ENCODE peak calls at places on chromosomes 11 and 22, in eight cellular contexts. One of them, this sample, is unnamed.

GRCh38 chr22:23565288-23565941 is 14.7 kb downstream of the IGLL1 start:
- DNase-seq in heart right ventricle: no peak
- DNase-seq in A549: no peak
- DNase-seq in AG09309: no peak
- DNase-seq in GM23248: no peak
- DNase-seq in gastrocnemius medialis: no peak
- DNase-seq in testis: no peak
- DNase-seq in stomach: no peak
- DNase-seq in this sample: peak; percentile 33

GRCh38 chr11:17135934-17136683 is 58.6 kb upstream of the RPS13 start:
- DNase-seq in heart right ventricle: no peak
- DNase-seq in A549: no peak
- DNase-seq in AG09309: no peak
- DNase-seq in GM23248: no peak
- DNase-seq in gastrocnemius medialis: no peak
- DNase-seq in testis: no peak
- DNase-seq in stomach: no peak
- DNase-seq in this sample: peak; percentile 9

GRCh38 chr11:27410301-27410700 is 47.3 kb upstream of the CCDC34 start:
- DNase-seq in heart right ventricle: no peak
- DNase-seq in A549: no peak
- DNase-seq in AG09309: no peak
- DNase-seq in GM23248: no peak
- DNase-seq in gastrocnemius medialis: no peak
- DNase-seq in testis: no peak
- DNase-seq in stomach: no peak
- DNase-seq in this sample: no peak

GRCh38 chr11:124625504-124626168 is 3.0 kb downstream of the TBRG1 start:
- DNase-seq in heart right ventricle: no peak
- DNase-seq in A549: no peak
- DNase-seq in AG09309: no peak
- DNase-seq in GM23248: no peak
- DNase-seq in gastrocnemius medialis: no peak
- DNase-seq in testis: no peak
- DNase-seq in stomach: no peak
- DNase-seq in this sample: no peak

GRCh38 chr11:69953356-69953755 is 124.8 kb upstream of the ANO1 start:
- DNase-seq in heart right ventricle: no peak
- DNase-seq in A549: no peak
- DNase-seq in AG09309: no peak
- DNase-seq in GM23248: no peak
- DNase-seq in gastrocnemius medialis: no peak
- DNase-seq in testis: no peak
- DNase-seq in stomach: no peak
- DNase-seq in this sample: no peak

GRCh38 chr11:95750101-95750500 is 39.5 kb downstream of the FAM76B start:
- DNase-seq in heart right ventricle: no peak
- DNase-seq in A549: no peak
- DNase-seq in AG09309: no peak
- DNase-seq in GM23248: no peak
- DNase-seq in gastrocnemius medialis: no peak
- DNase-seq in testis: no peak
- DNase-seq in stomach: no peak
- DNase-seq in this sample: no peak

GRCh38 chr11:45094958-45095690 is 51.3 kb upstream of the PRDM11 start:
- DNase-seq in heart right ventricle: no peak
- DNase-seq in A549: no peak
- DNase-seq in AG09309: no peak
- DNase-seq in GM23248: no peak
- DNase-seq in gastrocnemius medialis: no peak
- DNase-seq in testis: no peak
- DNase-seq in stomach: no peak
- DNase-seq in this sample: no peak

GRCh38 chr11:7252683-7253213 is 1.0 kb downstream of the SYT9 start:
- DNase-seq in heart right ventricle: no peak
- DNase-seq in A549: no peak
- DNase-seq in AG09309: no peak
- DNase-seq in GM23248: no peak
- DNase-seq in gastrocnemius medialis: no peak
- DNase-seq in testis: no peak
- DNase-seq in stomach: no peak
- DNase-seq in this sample: no peak

GRCh38 chr22:40618400-40618799 is 18.1 kb downstream of the MRTFA start:
- DNase-seq in heart right ventricle: no peak
- DNase-seq in A549: no peak
- DNase-seq in AG09309: no peak
- DNase-seq in GM23248: no peak
- DNase-seq in gastrocnemius medialis: no peak
- DNase-seq in testis: no peak
- DNase-seq in stomach: no peak
- DNase-seq in this sample: no peak

GRCh38 chr11:62595124-62595523 is 3.8 kb upstream of the TUT1 start:
- DNase-seq in heart right ventricle: no peak
- DNase-seq in A549: no peak
- DNase-seq in AG09309: no peak
- DNase-seq in GM23248: no peak
- DNase-seq in gastrocnemius medialis: no peak
- DNase-seq in testis: no peak
- DNase-seq in stomach: no peak
- DNase-seq in this sample: no peak

GRCh38 chr11:59787816-59788215 is 22.8 kb downstream of the MRPL16 start:
- DNase-seq in heart right ventricle: no peak
- DNase-seq in A549: no peak
- DNase-seq in AG09309: peak; percentile 25
- DNase-seq in GM23248: peak; percentile 85
- DNase-seq in gastrocnemius medialis: no peak
- DNase-seq in testis: no peak
- DNase-seq in stomach: no peak
- DNase-seq in this sample: peak; percentile 37

GRCh38 chr11:2590131-2590950 is 109.5 kb downstream of the KCNQ1OT1 start:
- DNase-seq in heart right ventricle: no peak
- DNase-seq in A549: no peak
- DNase-seq in AG09309: no peak
- DNase-seq in GM23248: no peak
- DNase-seq in gastrocnemius medialis: no peak
- DNase-seq in testis: no peak
- DNase-seq in stomach: no peak
- DNase-seq in this sample: no peak

GRCh38 chr22:22702874-22703570 is 58.6 kb downstream of the GGTLC2 start:
- DNase-seq in heart right ventricle: no peak
- DNase-seq in A549: no peak
- DNase-seq in AG09309: no peak
- DNase-seq in GM23248: no peak
- DNase-seq in gastrocnemius medialis: no peak
- DNase-seq in testis: no peak
- DNase-seq in stomach: no peak
- DNase-seq in this sample: no peak

GRCh38 chr11:95508219-95508880 is 277.3 kb upstream of the SESN3 start:
- DNase-seq in heart right ventricle: no peak
- DNase-seq in A549: no peak
- DNase-seq in AG09309: no peak
- DNase-seq in GM23248: no peak
- DNase-seq in gastrocnemius medialis: no peak
- DNase-seq in testis: no peak
- DNase-seq in stomach: no peak
- DNase-seq in this sample: no peak

GRCh38 chr11:118051136-118051610 is 25.7 kb upstream of the TMPRSS4 start:
- DNase-seq in heart right ventricle: no peak
- DNase-seq in A549: no peak
- DNase-seq in AG09309: no peak
- DNase-seq in GM23248: no peak
- DNase-seq in gastrocnemius medialis: no peak
- DNase-seq in testis: no peak
- DNase-seq in stomach: no peak
- DNase-seq in this sample: no peak

GRCh38 chr11:926341-926916 is 759 bp downstream of the AP2A2 start:
- DNase-seq in heart right ventricle: peak; percentile 53
- DNase-seq in A549: peak; percentile 90
- DNase-seq in AG09309: peak; percentile 33
- DNase-seq in GM23248: peak; percentile 85
- DNase-seq in gastrocnemius medialis: no peak
- DNase-seq in testis: no peak
- DNase-seq in stomach: no peak
- DNase-seq in this sample: peak; percentile 18

GRCh38 chr11:2300936-2301630 is 635 bp downstream of the C11orf21 start:
- DNase-seq in heart right ventricle: no peak
- DNase-seq in A549: no peak
- DNase-seq in AG09309: no peak
- DNase-seq in GM23248: no peak
- DNase-seq in gastrocnemius medialis: no peak
- DNase-seq in testis: peak; percentile 10
- DNase-seq in stomach: peak; percentile 23
- DNase-seq in this sample: no peak

GRCh38 chr22:20092477-20092854 is 12.4 kb downstream of the DGCR8 start:
- DNase-seq in heart right ventricle: no peak
- DNase-seq in A549: no peak
- DNase-seq in AG09309: no peak
- DNase-seq in GM23248: no peak
- DNase-seq in gastrocnemius medialis: no peak
- DNase-seq in testis: no peak
- DNase-seq in stomach: no peak
- DNase-seq in this sample: no peak

GRCh38 chr11:43947003-43947500 is 4.6 kb downstream of the C11orf96 start:
- DNase-seq in heart right ventricle: peak; percentile 24
- DNase-seq in A549: no peak
- DNase-seq in AG09309: no peak
- DNase-seq in GM23248: peak; percentile 73
- DNase-seq in gastrocnemius medialis: no peak
- DNase-seq in testis: no peak
- DNase-seq in stomach: no peak
- DNase-seq in this sample: peak; percentile 49

GRCh38 chr11:12598330-12599256 is 75.6 kb upstream of the TEAD1 start:
- DNase-seq in heart right ventricle: no peak
- DNase-seq in A549: no peak
- DNase-seq in AG09309: no peak
- DNase-seq in GM23248: no peak
- DNase-seq in gastrocnemius medialis: no peak
- DNase-seq in testis: no peak
- DNase-seq in stomach: no peak
- DNase-seq in this sample: peak; percentile 94

DNA sequence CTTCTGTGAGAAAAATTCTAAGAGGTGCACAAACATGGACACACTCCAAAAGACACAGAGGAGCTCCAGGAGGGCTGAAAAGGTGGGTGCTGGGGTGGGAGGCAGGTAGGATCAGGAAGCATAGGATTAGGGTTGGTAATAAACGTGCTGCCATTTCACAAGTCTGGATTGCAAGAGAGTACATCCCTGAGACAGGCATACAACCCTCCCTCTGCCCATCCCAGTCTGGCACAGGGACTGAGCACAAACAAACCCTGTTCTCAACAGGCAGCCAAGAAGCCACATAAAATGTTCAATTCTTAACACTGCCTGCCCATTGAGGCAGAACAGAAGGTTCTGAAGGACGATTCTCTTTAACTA is 18.5 kb downstream of the SLC35F2 start:
- DNase-seq in heart right ventricle: no peak
- DNase-seq in A549: no peak
- DNase-seq in AG09309: no peak
- DNase-seq in GM23248: no peak
- DNase-seq in gastrocnemius medialis: peak; percentile 10
- DNase-seq in testis: no peak
- DNase-seq in stomach: no peak
- DNase-seq in this sample: no peak
- H3K4me3 ChIP-seq in heart right ventricle: no peak overlapping the region
- H3K4me3 ChIP-seq in A549: peak overlapping the region; percentile 33
- H3K4me3 ChIP-seq in AG09309: peak overlapping the region; percentile 15
- H3K4me3 ChIP-seq in GM23248: peak overlapping the region; percentile 51
- H3K4me3 ChIP-seq in gastrocnemius medialis: no peak overlapping the region
- H3K4me3 ChIP-seq in testis: no peak overlapping the region
- H3K4me3 ChIP-seq in stomach: no peak overlapping the region
- H3K4me3 ChIP-seq in this sample: peak overlapping the region; percentile 29

GRCh38 chr11:83441171-83441570 is 155.0 kb upstream of the CCDC90B start:
- DNase-seq in heart right ventricle: no peak
- DNase-seq in A549: no peak
- DNase-seq in AG09309: no peak
- DNase-seq in GM23248: no peak
- DNase-seq in gastrocnemius medialis: no peak
- DNase-seq in testis: no peak
- DNase-seq in stomach: no peak
- DNase-seq in this sample: no peak
- H3K4me3 ChIP-seq in heart right ventricle: no peak overlapping the region
- H3K4me3 ChIP-seq in A549: no peak overlapping the region
- H3K4me3 ChIP-seq in AG09309: no peak overlapping the region
- H3K4me3 ChIP-seq in GM23248: no peak overlapping the region
- H3K4me3 ChIP-seq in gastrocnemius medialis: no peak overlapping the region
- H3K4me3 ChIP-seq in testis: no peak overlapping the region
- H3K4me3 ChIP-seq in stomach: no peak overlapping the region
- H3K4me3 ChIP-seq in this sample: no peak overlapping the region

DNA sequence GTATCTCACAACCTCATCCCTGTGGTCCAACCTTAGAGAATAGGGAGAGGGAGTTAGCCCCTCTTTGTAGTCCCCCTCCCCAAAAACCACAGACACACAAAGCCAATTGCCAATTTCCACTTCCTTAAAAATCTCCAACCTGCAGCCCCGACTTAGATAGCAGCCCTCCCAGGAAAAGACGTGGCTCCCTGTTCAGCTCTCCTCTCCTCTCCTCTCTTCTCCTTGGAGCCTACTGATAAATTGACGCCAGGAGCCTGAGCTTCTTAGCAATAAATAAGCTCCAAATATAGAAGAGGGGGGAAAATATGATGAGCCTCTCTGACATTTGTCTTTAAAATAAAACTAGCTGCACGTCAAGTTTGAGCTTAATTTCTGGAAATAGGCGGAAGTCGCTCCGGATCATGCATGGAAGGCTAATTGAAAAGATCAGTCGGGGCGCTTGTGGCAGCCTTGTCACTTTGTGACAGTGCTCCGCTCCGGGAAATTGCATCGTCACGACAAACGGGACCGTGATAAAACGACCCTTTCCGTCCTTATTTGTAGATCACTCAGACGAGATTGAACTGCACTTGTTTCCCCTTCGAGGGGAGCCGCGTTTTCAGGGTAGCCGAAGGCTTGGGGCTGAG is 7.2 kb downstream of the PAX6 start:
- DNase-seq in heart right ventricle: no peak
- DNase-seq in A549: no peak
- DNase-seq in AG09309: no peak
- DNase-seq in GM23248: no peak
- DNase-seq in gastrocnemius medialis: no peak
- DNase-seq in testis: no peak
- DNase-seq in stomach: no peak
- DNase-seq in this sample: no peak
- H3K4me3 ChIP-seq in heart right ventricle: no peak overlapping the region
- H3K4me3 ChIP-seq in A549: no peak overlapping the region
- H3K4me3 ChIP-seq in AG09309: no peak overlapping the region
- H3K4me3 ChIP-seq in GM23248: peak overlapping the region; percentile 53
- H3K4me3 ChIP-seq in gastrocnemius medialis: peak overlapping the region; percentile 24
- H3K4me3 ChIP-seq in testis: no peak overlapping the region
- H3K4me3 ChIP-seq in stomach: peak overlapping the region; percentile 32
- H3K4me3 ChIP-seq in this sample: no peak overlapping the region

DNA sequence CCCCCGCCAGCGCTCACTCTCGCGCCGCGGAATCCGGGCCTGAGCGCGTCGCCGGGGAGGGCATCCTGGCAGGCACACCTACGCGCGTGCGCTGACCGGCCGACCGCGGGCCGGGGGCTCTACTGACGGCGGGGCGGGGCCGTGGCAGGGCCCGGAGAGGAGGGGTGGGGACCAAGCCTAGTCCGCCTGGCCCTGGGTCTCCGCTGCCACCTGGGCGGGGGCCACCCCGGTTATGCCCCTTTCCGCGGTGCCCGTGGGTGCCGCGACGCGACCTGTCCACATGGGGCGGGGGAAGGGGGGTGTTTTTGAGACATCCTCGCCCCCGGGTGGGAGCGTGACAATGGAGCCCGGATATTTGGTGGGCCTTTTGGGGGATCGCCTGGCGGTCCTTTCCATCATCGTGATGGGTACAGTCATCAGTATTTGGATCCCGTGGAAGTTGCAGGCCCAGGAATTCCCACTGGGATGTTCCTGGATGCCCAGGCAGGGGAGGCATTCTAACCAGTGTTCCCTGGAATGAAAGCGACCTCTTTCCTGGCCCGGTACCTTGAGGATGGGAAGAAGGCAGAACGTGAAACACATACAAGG is 2.2 kb downstream of the NCAM1 start:
- DNase-seq in heart right ventricle: no peak
- DNase-seq in A549: no peak
- DNase-seq in AG09309: no peak
- DNase-seq in GM23248: no peak
- DNase-seq in gastrocnemius medialis: no peak
- DNase-seq in testis: no peak
- DNase-seq in stomach: no peak
- DNase-seq in this sample: peak; percentile 12
- H3K4me3 ChIP-seq in heart right ventricle: peak overlapping the region; percentile 78
- H3K4me3 ChIP-seq in A549: no peak overlapping the region
- H3K4me3 ChIP-seq in AG09309: peak overlapping the region; percentile 2
- H3K4me3 ChIP-seq in GM23248: peak overlapping the region; percentile 65
- H3K4me3 ChIP-seq in gastrocnemius medialis: peak overlapping the region; percentile 58
- H3K4me3 ChIP-seq in testis: peak overlapping the region; percentile 53
- H3K4me3 ChIP-seq in stomach: peak overlapping the region; percentile 80
- H3K4me3 ChIP-seq in this sample: peak overlapping the region; percentile 61